ENCODE peak calls at places on chromosomes 13 and 19, in nine cellular contexts. Q is mucosa of descending colon, Z is right atrium auricular region, H is uterus, C is transverse colon, V is H1, F is fibroblast of lung, Y is left lung, W is IMR-90. B is an unnamed sample.

GRCh38 chr13:83733293-83733692 is 149.0 kb downstream of the SLITRK1 start:
- DNase-seq in H (no peak), F (no peak), W (no peak), C (no peak), Q (no peak), Y (no peak), Z (no peak), V (no peak), B (no peak)

GRCh38 chr19:55305491-55305890 is 19.6 kb downstream of the TMEM150B start:
- DNase-seq in C (no peak), Z (no peak), H (peak; percentile 31), Q (no peak), F (peak; percentile 26), Y (no peak), W (no peak), V (peak; percentile 79), B (no peak)

GRCh38 chr13:88648598-88649373 is 977.6 kb downstream of the SLITRK5 start:
- DNase-seq in Q (no peak), F (no peak), V (no peak), C (no peak), W (no peak), Z (no peak), Y (no peak), H (no peak), B (no peak)

GRCh38 chr13:108929532-108929931 is 300.1 kb downstream of the MYO16 start:
- DNase-seq in W (no peak), Y (no peak), V (no peak), C (no peak), Q (no peak), H (no peak), F (peak; percentile 44), Z (no peak), B (no peak)

GRCh38 chr13:111508164-111508870 is 187.9 kb downstream of the TEX29 start:
- DNase-seq in Z (no peak), V (no peak), W (no peak), Y (no peak), H (no peak), F (no peak), Q (peak; percentile 22), C (no peak), B (no peak)

GRCh38 chr19:39200066-39200817 is 3.5 kb downstream of the NCCRP1 start:
- DNase-seq in W (no peak), Q (no peak), H (no peak), Y (no peak), F (no peak), C (no peak), Z (no peak), V (no peak), B (no peak)

GRCh38 chr19:13078897-13079541 is 23.6 kb downstream of the LYL1 start:
- DNase-seq in Q (no peak), C (peak; percentile 64), F (no peak), V (no peak), Z (no peak), H (peak; percentile 68), Y (no peak), W (no peak), B (no peak)

GRCh38 chr19:38315657-38316476 is at the start of gene YIF1B:
- DNase-seq in C (peak; percentile 97), Z (peak; percentile 98), H (peak; percentile 96), W (peak; percentile 96), Y (peak; percentile 98), Q (peak; percentile 98), V (peak; percentile 94), F (peak; percentile 98), B (peak; percentile 98)

GRCh38 chr19:812819-813358 is 8.9 kb downstream of the PLPPR3 start:
- DNase-seq in H (no peak), V (no peak), Q (no peak), W (no peak), Z (no peak), C (no peak), Y (no peak), F (no peak), B (no peak)
- H3K36me3 ChIP-seq in H (no peaks in the 10 kb centered on the region), V (peaks cover 32% of the 10 kb centered on the region), Q (peaks cover 26% of the 10 kb centered on the region), W (peaks cover 66% of the 10 kb centered on the region), Z (peaks cover 52% of the 10 kb centered on the region), C (peaks cover 48% of the 10 kb centered on the region), Y (peaks cover 69% of the 10 kb centered on the region), F (peaks cover 33% of the 10 kb centered on the region), B (peaks cover 52% of the 10 kb centered on the region)

DNA sequence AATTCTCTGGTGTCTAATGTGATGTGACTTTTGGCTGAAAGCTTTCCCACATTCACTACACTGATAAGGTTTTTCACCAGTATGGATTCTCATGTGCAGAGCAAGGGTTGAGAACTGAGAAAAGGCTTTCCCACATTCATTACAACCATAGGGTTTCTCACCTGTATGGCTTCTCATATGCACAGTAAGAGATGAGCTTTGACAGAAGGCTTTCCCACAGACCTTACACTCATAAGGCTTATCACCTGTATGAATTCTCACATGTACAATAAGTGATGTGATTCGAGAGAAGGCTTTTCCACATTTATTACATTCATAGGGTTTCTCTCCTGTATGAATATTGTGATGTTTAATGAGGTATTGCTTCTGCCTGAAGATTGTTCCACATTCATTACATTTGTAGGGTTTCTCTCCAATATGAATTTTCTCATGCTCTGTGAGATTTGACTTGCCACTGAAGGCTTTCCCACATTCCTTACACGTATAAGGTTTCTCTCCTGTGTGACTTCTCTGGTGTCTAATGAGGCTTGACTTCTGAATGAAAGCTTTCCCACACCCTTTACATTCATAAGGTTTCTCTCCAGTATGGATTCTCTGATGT is 14.0 kb downstream of the ZNF260 start:
- DNase-seq in W (no peak), Z (no peak), H (no peak), Y (no peak), F (peak; percentile 10), V (no peak), C (no peak), Q (no peak), B (no peak)
- H3K36me3 ChIP-seq in W (peaks cover 43% of the 10 kb centered on the region), Z (peaks cover 61% of the 10 kb centered on the region), H (peaks cover 12% of the 10 kb centered on the region), Y (peaks cover 70% of the 10 kb centered on the region), F (peaks cover 6% of the 10 kb centered on the region), V (peaks cover 29% of the 10 kb centered on the region), C (peaks cover 64% of the 10 kb centered on the region), Q (peaks cover 3% of the 10 kb centered on the region), B (peaks cover 37% of the 10 kb centered on the region)

DNA sequence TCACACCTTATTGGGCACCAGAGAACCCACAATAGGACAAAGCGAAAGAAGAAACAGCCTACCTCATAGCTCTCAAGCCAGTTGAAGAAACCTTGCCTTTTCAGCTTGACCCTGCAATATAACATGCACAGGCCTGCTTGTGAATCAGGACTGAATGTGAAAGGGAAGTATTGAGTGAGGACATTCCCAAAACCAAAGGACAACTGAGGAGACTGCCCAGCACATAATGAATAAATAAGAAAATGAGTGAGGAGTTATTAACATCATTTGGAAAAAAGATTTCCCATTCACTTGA is 15.7 kb upstream of the ZNF544 start:
- DNase-seq in V (no peak), H (no peak), C (no peak), W (no peak), Y (no peak), Z (no peak), F (no peak), Q (no peak), B (no peak)
- H3K36me3 ChIP-seq in V (peaks cover 44% of the 10 kb centered on the region), H (no peaks in the 10 kb centered on the region), C (peaks cover 58% of the 10 kb centered on the region), W (peaks cover 53% of the 10 kb centered on the region), Y (peaks cover 63% of the 10 kb centered on the region), Z (peaks cover 61% of the 10 kb centered on the region), F (peaks cover 17% of the 10 kb centered on the region), Q (peaks cover 42% of the 10 kb centered on the region), B (peaks cover 51% of the 10 kb centered on the region)

DNA sequence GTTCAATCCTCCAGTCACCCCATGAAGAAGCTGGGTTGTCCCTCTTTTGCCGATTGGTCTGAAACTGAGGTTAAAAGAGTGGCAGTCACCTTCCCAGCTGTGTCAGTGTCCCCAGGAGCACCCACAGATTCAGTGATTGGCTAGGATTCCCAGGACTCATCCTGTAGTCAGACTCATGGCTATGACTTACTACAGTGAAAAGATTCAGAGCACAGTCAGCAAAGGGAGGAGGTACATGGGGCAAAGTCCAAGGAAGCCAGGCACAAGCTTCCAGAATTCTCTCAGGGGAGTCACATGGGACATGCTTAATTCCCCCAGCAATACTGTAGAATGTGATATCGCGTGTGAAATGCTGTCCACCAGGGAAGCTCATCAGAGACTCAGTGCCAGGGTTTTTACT is 14.2 kb downstream of the ZNF473 start:
- DNase-seq in V (no peak), Z (no peak), Q (no peak), C (no peak), H (no peak), Y (no peak), F (no peak), W (peak; percentile 21), B (no peak)
- H3K36me3 ChIP-seq in V (peaks cover 56% of the 10 kb centered on the region), Z (peaks cover 81% of the 10 kb centered on the region), Q (peaks cover 14% of the 10 kb centered on the region), C (peaks cover 45% of the 10 kb centered on the region), H (no peaks in the 10 kb centered on the region), Y (peaks cover 97% of the 10 kb centered on the region), F (peaks cover 28% of the 10 kb centered on the region), W (peaks cover 63% of the 10 kb centered on the region), B (peaks cover 84% of the 10 kb centered on the region)

DNA sequence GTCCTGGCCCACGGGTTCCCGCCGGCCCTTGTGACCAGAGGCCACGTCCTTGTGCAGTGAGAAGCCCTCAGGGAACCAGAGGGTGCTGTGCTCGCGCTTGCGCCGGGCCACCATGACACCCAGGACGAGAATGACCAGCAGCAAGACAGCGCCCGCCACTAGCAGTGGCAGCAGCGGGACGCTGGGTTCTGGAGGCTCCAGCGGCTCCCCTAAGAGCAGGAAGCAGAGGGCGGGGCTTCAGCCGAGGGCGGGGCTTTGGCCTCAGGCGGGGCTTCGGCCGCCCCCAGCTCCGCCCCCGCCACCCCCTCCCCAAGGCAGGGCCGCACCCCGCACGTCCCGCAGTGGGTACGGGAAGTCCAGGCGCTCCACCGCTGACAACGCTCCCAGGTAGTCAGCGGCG is 30.4 kb downstream of the NOTCH3 start:
- DNase-seq in Y (no peak), W (no peak), C (no peak), Q (no peak), V (peak; percentile 85), Z (no peak), H (no peak), F (no peak), B (no peak)
- H3K36me3 ChIP-seq in Y (peaks cover 14% of the 10 kb centered on the region), W (peaks cover 47% of the 10 kb centered on the region), C (no peaks in the 10 kb centered on the region), Q (no peaks in the 10 kb centered on the region), V (peaks cover 39% of the 10 kb centered on the region), Z (no peaks in the 10 kb centered on the region), H (no peaks in the 10 kb centered on the region), F (peaks cover 4% of the 10 kb centered on the region), B (peaks cover 9% of the 10 kb centered on the region)

GRCh38 chr19:21483589-21484170 is 21.7 kb upstream of the ZNF429 start:
- DNase-seq in C (peak; percentile 51), H (peak; percentile 63), Q (peak; percentile 61), Z (no peak), F (peak; percentile 15), V (peak; percentile 96), W (no peak), Y (peak; percentile 40), B (peak; percentile 76)

GRCh38 chr19:21484631-21485030 is 20.8 kb upstream of the ZNF429 start:
- DNase-seq in C (no peak), H (no peak), V (no peak), Q (no peak), W (no peak), Z (no peak), F (no peak), Y (no peak), B (no peak)

GRCh38 chr19:21491161-21491560 is 14.2 kb upstream of the ZNF429 start:
- DNase-seq in H (no peak), C (no peak), Y (no peak), V (no peak), Z (no peak), Q (no peak), F (peak; percentile 2), W (peak; percentile 3), B (no peak)

GRCh38 chr19:21482863-21483276 is 22.5 kb upstream of the ZNF429 start:
- DNase-seq in W (no peak), Q (peak; percentile 58), V (peak; percentile 82), Y (peak; percentile 55), C (peak; percentile 48), H (peak; percentile 62), Z (peak; percentile 60), F (peak; percentile 48), B (peak; percentile 68)

GRCh38 chr19:21487969-21488368 is 17.4 kb upstream of the ZNF429 start:
- DNase-seq in F (no peak), C (no peak), Y (no peak), V (no peak), Z (no peak), W (no peak), Q (no peak), H (no peak), B (no peak)
- H3K36me3 ChIP-seq in F (no peaks in the 10 kb centered on the region), C (no peaks in the 10 kb centered on the region), Y (no peaks in the 10 kb centered on the region), V (peaks cover 9% of the 10 kb centered on the region), Z (no peaks in the 10 kb centered on the region), W (no peaks in the 10 kb centered on the region), Q (no peaks in the 10 kb centered on the region), H (no peaks in the 10 kb centered on the region), B (no peaks in the 10 kb centered on the region)